ENCODE peak calls at places on chromosome 1, in ten cellular contexts. U is kidney, I is cardiac muscle cell, L is mammary epithelial cell, N is psoas muscle, B is uterus, M is PC-9, E is IMR-90, T is tibial artery, V is body of pancreas. W is an unnamed sample.

GRCh38 chr1:89781494-89782126 is 39.2 kb upstream of the LRRC8D start:
- DNase-seq in U (no peak), I (peak; percentile 39), L (no peak), N (no peak), B (no peak), M (no peak), E (no peak), T (no peak), V (no peak), W (no peak)

GRCh38 chr1:239676522-239677273 is 290.3 kb downstream of the CHRM3 start:
- DNase-seq in U (no peak), I (no peak), L (no peak), N (no peak), B (no peak), M (no peak), E (no peak), T (no peak), V (no peak), W (no peak)

GRCh38 chr1:152328801-152329391 is 3.9 kb upstream of the FLG start:
- DNase-seq in U (no peak), I (no peak), L (no peak), N (no peak), B (no peak), M (no peak), E (no peak), T (no peak), V (no peak), W (no peak)

GRCh38 chr1:9291914-9292360 is 757 bp upstream of the SPSB1 start:
- DNase-seq in U (peak; percentile 75), I (peak; percentile 79), L (peak; percentile 57), N (peak; percentile 80), B (peak; percentile 68), M (no peak), E (peak; percentile 75), T (peak; percentile 77), V (peak; percentile 76), W (peak; percentile 52)

GRCh38 chr1:156151093-156151688 is 2.2 kb upstream of the SEMA4A start:
- DNase-seq in U (no peak), I (no peak), L (no peak), N (peak; percentile 45), B (no peak), M (peak; percentile 41), E (peak; percentile 62), T (no peak), V (no peak), W (no peak)

GRCh38 chr1:208834346-208835081 is 590.3 kb upstream of the PLXNA2 start:
- DNase-seq in U (no peak), I (no peak), L (no peak), N (no peak), B (no peak), M (no peak), E (no peak), T (no peak), V (no peak), W (no peak)

GRCh38 chr1:150066838-150067183 is 765 bp upstream of the VPS45 start:
- DNase-seq in U (peak; percentile 86), I (no peak), L (no peak), N (peak; percentile 64), B (no peak), M (no peak), E (no peak), T (peak; percentile 25), V (peak; percentile 34), W (no peak)

GRCh38 chr1:39081266-39082139 is 55.4 kb downstream of the NDUFS5 start:
- DNase-seq in U (no peak), I (no peak), L (no peak), N (peak; percentile 63), B (no peak), M (no peak), E (no peak), T (no peak), V (no peak), W (no peak)

GRCh38 chr1:212749924-212750535 is 41.5 kb downstream of the NSL1 start:
- DNase-seq in U (no peak), I (peak; percentile 87), L (peak; percentile 59), N (no peak), B (no peak), M (peak; percentile 40), E (peak; percentile 79), T (no peak), V (no peak), W (no peak)

GRCh38 chr1:153474349-153474748 is 13.9 kb upstream of the S100A7 start:
- DNase-seq in U (no peak), I (peak; percentile 34), L (peak; percentile 63), N (no peak), B (no peak), M (peak; percentile 55), E (no peak), T (no peak), V (no peak), W (no peak)

GRCh38 chr1:201329286-201329685 is 46.0 kb downstream of the PKP1 start:
- DNase-seq in U (no peak), I (peak; percentile 44), L (no peak), N (no peak), B (no peak), M (no peak), E (peak; percentile 69), T (no peak), V (no peak), W (no peak)

GRCh38 chr1:24253569-24253968 is 65.6 kb upstream of the GRHL3 start:
- DNase-seq in U (no peak), I (no peak), L (no peak), N (no peak), B (no peak), M (no peak), E (no peak), T (no peak), V (no peak), W (no peak)

GRCh38 chr1:235953801-235954200 is 87.1 kb upstream of the LYST start:
- DNase-seq in U (no peak), I (peak; percentile 75), L (peak; percentile 79), N (no peak), B (no peak), M (peak; percentile 55), E (peak; percentile 92), T (no peak), V (no peak), W (no peak)

GRCh38 chr1:35560256-35561225 is 2.9 kb downstream of the NCDN start:
- DNase-seq in U (peak; percentile 80), I (no peak), L (no peak), N (peak; percentile 90), B (no peak), M (no peak), E (no peak), T (no peak), V (peak; percentile 88), W (peak; percentile 73)

GRCh38 chr1:198679535-198680173 is 40.8 kb downstream of the PTPRC start:
- DNase-seq in U (peak; percentile 77), I (no peak), L (no peak), N (no peak), B (no peak), M (no peak), E (no peak), T (no peak), V (no peak), W (no peak)

GRCh38 chr1:240312872-240313271 is 221.2 kb downstream of the FMN2 start:
- DNase-seq in U (no peak), I (peak; percentile 29), L (no peak), N (no peak), B (no peak), M (no peak), E (peak; percentile 94), T (no peak), V (no peak), W (no peak)

GRCh38 chr1:205774277-205775014 is 836 bp downstream of the RAB29 start:
- DNase-seq in U (no peak), I (peak; percentile 15), L (peak; percentile 14), N (no peak), B (no peak), M (no peak), E (no peak), T (no peak), V (no peak), W (no peak)

GRCh38 chr1:223245411-223245810 is 102.4 kb upstream of the TLR5 start:
- DNase-seq in U (no peak), I (no peak), L (no peak), N (no peak), B (no peak), M (no peak), E (no peak), T (no peak), V (no peak), W (no peak)

GRCh38 chr1:58726581-58726980 is 26.7 kb upstream of the MYSM1 start:
- DNase-seq in U (no peak), I (no peak), L (no peak), N (no peak), B (no peak), M (no peak), E (no peak), T (no peak), V (no peak), W (no peak)
- H3K4me1 ChIP-seq in U (no peaks in the 10 kb centered on the region), I (no peaks in the 10 kb centered on the region), L (peaks cover 29% of the 10 kb centered on the region), N (no peaks in the 10 kb centered on the region), B (no peaks in the 10 kb centered on the region), M (peaks cover 19% of the 10 kb centered on the region), E (peaks cover 8% of the 10 kb centered on the region), T (no peaks in the 10 kb centered on the region), V (no peaks in the 10 kb centered on the region), W (no peaks in the 10 kb centered on the region)

DNA sequence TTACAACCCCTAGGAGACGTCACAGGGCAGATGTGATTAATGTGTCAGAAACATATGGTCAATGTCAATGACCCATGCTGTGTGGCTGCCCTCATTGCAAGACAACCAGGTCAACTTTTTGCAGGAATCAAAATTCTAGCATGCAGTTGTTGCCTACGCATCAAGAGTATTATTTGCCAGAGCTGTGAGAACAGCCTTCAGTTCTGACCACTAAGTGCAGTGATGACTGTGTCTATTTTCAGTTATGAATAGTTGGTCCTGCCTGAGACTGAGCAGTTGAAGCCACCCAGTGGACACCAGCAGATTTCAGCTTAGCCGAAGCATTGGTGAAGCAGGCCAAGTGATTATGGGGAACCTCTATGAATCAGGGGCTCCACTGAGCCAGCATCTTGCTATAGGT is 47.3 kb downstream of the LYPLAL1 start:
- DNase-seq in U (no peak), I (no peak), L (no peak), N (no peak), B (no peak), M (no peak), E (peak; percentile 20), T (no peak), V (no peak), W (no peak)
- TF ChIP-seq CTCF in U (no peak), I (no peak), L (no peak), N (peak; percentile 12), B (no peak), M (no peak), E (no peak), T (peak; percentile 16), V (no peak), W (no peak)

GRCh38 chr1:203444077-203444683 is 31.4 kb upstream of the PRELP start:
- DNase-seq in U (no peak), I (no peak), L (no peak), N (no peak), B (no peak), M (no peak), E (no peak), T (no peak), V (no peak), W (no peak)
- H3K4me1 ChIP-seq in U (no peaks in the 10 kb centered on the region), I (peaks cover 18% of the 10 kb centered on the region), L (no peaks in the 10 kb centered on the region), N (no peaks in the 10 kb centered on the region), B (peaks cover 14% of the 10 kb centered on the region), M (no peaks in the 10 kb centered on the region), E (peaks cover 8% of the 10 kb centered on the region), T (peaks cover 45% of the 10 kb centered on the region), V (no peaks in the 10 kb centered on the region), W (no peaks in the 10 kb centered on the region)

GRCh38 chr1:42861014-42861399 is 14.6 kb downstream of the ZNF691 start:
- DNase-seq in U (no peak), I (no peak), L (no peak), N (no peak), B (no peak), M (no peak), E (no peak), T (no peak), V (no peak), W (no peak)

GRCh38 chr1:42860339-42861013 is 14.1 kb downstream of the ZNF691 start:
- DNase-seq in U (no peak), I (no peak), L (no peak), N (no peak), B (no peak), M (no peak), E (no peak), T (no peak), V (no peak), W (no peak)
- TF ChIP-seq CTCF in U (no peak), I (peak; percentile 7), L (no peak), N (no peak), B (no peak), M (no peak), E (no peak), T (no peak), V (no peak), W (no peak)